ENCODE peak calls at places on chromosomes 5 and 9, in seven cellular contexts. I, U, T, N, Z, Q and K are unnamed samples.
A peak's percentile ranks its signal among the peaks of the same experiment; 100 is the strongest.

GRCh38 chr5:77995793-77996409 is 219.8 kb upstream of the TBCA start:
- DNase-seq in Q (no peak), T (no peak), I (no peak), Z (no peak), U (no peak), N (no peak), K (no peak)

GRCh38 chr5:32540446-32540845 is 44.9 kb upstream of the SUB1 start:
- DNase-seq in Z (no peak), N (no peak), Q (peak; percentile 75), U (no peak), I (no peak), T (no peak), K (no peak)

GRCh38 chr5:17229308-17229707 is 11.9 kb downstream of the BASP1 start:
- DNase-seq in I (no peak), N (no peak), T (no peak), Q (no peak), U (no peak), Z (no peak), K (no peak)

GRCh38 chr9:104090578-104090977 is 3.5 kb upstream of the SMC2 start:
- DNase-seq in I (no peak), T (no peak), U (no peak), Z (no peak), N (no peak), Q (no peak), K (no peak)

GRCh38 chr5:173716058-173716682 is 99.7 kb upstream of the BOD1 start:
- DNase-seq in Z (no peak), U (no peak), N (no peak), Q (no peak), I (no peak), T (no peak), K (no peak)

GRCh38 chr5:153798830-153799229 is 239.9 kb downstream of the FAM114A2 start:
- DNase-seq in Q (no peak), T (no peak), U (no peak), I (no peak), N (no peak), Z (no peak), K (no peak)

GRCh38 chr5:31741496-31741895 is 102.6 kb downstream of the PDZD2 start:
- DNase-seq in U (no peak), Z (no peak), T (no peak), N (peak; percentile 28), Q (no peak), I (no peak), K (no peak)

GRCh38 chr9:16090907-16091629 is 538.2 kb downstream of the CCDC171 start:
- DNase-seq in Q (no peak), Z (no peak), N (no peak), T (no peak), U (no peak), I (no peak), K (no peak)

GRCh38 chr9:14323083-14323968 is 9.4 kb upstream of the NFIB start:
- DNase-seq in Z (no peak), T (no peak), Q (no peak), I (no peak), N (no peak), U (no peak), K (no peak)

GRCh38 chr9:4082948-4083347 is 216.9 kb downstream of the GLIS3 start:
- DNase-seq in U (no peak), N (no peak), I (no peak), Q (no peak), T (no peak), Z (no peak), K (no peak)

GRCh38 chr5:98564836-98565235 is 208.6 kb upstream of the RGMB start:
- DNase-seq in Q (no peak), I (no peak), N (no peak), U (no peak), T (no peak), Z (no peak), K (no peak)

GRCh38 chr5:173643964-173644363 is 27.5 kb upstream of the BOD1 start:
- DNase-seq in T (no peak), N (no peak), I (no peak), Z (no peak), Q (no peak), U (peak; percentile 37), K (no peak)

GRCh38 chr5:128271859-128272446 is 188.4 kb downstream of the SLC12A2 start:
- DNase-seq in T (no peak), Z (no peak), U (no peak), I (no peak), Q (no peak), N (no peak), K (peak; percentile 43)

DNA sequence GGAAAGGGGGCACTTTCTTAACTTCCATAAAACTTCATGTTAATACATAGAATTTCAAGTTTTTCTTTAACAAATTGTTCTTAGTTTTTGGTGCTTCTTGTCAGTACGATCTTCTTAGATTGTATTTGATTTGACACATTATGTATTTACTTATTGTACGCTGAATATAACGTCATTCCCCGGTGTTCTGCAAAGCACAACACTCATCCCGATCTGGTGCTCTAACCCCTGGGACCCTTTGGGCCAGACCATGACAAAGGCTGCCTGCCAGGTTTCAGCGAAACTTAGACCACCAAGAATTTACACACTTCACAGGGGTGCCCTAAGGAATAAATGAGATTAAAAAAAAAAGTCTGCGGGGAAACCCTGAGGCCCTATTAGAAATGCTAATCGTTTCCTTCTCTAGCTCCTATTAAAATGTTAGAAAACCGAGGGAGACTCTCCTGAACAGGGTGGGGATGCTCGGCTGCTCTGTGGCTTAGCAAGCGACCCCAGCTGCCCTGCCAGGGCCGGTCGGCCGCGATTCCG is 886 bp upstream of the ANP32B start:
- DNase-seq in N (no peak), T (peak; percentile 30), U (no peak), Z (no peak), I (no peak), Q (no peak), K (no peak)
- H3K4me3 ChIP-seq in N (peak overlapping the region; percentile 97), T (peak overlapping the region; percentile 94), U (peak overlapping the region; percentile 95), Z (peak overlapping the region; percentile 88), I (peak overlapping the region; percentile 90), Q (peak overlapping the region; percentile 51), K (peak overlapping the region; percentile 71)

DNA sequence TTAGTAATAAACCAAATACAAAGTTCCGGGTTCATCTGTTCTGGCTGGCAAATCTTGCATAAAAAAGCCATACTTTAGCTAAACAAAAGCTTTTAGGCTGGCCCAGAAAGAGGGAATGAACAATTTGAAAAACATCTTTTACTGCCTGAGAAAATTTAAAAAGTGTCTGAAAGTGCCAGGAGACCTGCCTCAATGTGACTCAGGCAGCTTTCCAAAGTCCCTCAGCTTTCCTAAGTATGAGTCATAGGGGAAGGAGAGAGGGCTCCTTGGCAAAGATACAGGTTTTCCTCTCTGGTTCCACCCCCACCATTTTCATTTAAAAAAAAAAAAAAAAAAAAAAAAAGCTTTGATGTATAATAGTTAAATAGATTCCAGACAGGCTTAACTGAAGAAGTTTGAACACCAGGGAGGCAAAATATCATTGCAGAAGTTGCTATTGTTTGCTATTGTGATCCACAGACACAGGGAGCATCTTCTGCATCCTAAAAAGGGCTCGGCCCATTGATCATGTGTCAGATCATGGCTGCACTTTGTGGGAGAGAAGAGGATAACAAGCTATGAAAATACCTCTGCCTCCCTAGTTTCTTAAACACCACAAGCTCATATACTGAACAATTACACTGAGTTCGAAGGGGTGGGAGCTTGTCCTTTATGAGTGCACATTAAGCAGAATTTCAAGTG is 71.5 kb downstream of the MRPS27 start:
- DNase-seq in I (no peak), Z (peak; percentile 14), T (peak; percentile 40), N (peak; percentile 74), Q (no peak), U (no peak), K (peak; percentile 71)
- TF ChIP-seq POLR2AphosphoS5 in I (no peak), Z (no peak), T (no peak), N (peak; percentile 44), Q (no peak), U (peak; percentile 19), K (peak; percentile 26)

DNA sequence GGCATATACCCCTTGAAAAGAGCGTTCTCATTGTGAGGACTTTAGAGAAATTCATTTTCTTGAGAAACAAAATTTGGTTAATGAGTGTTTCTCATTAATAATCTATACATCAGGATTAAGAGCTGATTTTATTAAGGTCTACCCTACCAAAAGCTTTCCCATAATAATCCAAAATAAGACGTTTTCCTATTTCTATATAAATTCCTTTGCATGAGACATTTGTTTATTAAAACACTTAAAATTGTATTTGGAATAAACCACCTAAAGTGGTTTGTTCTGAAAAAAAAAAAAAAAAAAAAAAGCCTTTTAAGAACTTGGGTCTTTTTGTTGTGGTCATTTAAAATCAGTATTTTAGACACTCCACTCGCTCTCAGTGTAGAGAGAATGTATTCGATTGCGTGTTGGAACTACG is 695 bp upstream of the TMOD1 start:
- DNase-seq in N (no peak), T (no peak), Z (no peak), U (no peak), Q (no peak), I (no peak), K (no peak)
- H3K4me3 ChIP-seq in N (peak overlapping the region; percentile 82), T (peak overlapping the region; percentile 57), Z (peak overlapping the region; percentile 77), U (peak overlapping the region; percentile 85), Q (peak overlapping the region; percentile 33), I (peak overlapping the region; percentile 46), K (peak overlapping the region; percentile 56)

DNA sequence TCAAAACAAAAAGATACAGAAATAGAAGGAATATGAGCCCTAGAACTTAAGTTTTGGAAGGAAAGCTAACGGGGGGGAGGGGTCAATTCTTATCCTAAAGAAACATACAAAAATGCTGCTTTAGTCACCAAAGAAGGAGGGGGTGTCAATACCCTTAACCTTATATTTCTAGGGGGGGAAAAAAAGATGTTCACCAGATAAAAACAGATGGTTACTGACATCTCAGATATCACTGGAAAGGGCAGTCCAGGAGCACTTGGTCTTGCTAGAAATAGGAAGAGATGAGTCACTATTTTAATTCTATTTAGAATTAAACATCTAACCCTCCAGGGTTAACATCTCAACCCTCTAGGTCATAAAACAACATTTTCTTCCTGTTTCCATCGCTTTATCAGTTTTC is 1.7 kb downstream of the DIAPH1 start:
- DNase-seq in U (no peak), N (no peak), Z (no peak), T (no peak), I (no peak), Q (no peak), K (no peak)
- TF ChIP-seq POLR2AphosphoS5 in U (no peak), N (no peak), Z (no peak), T (no peak), I (no peak), Q (no peak), K (no peak)

GRCh38 chr9:109062543-109062942 is 49.2 kb upstream of the CTNNAL1 start:
- DNase-seq in Z (no peak), U (no peak), I (no peak), Q (no peak), T (no peak), N (no peak), K (no peak)
- H3K4me3 ChIP-seq in Z (no peak overlapping the region), U (no peak overlapping the region), I (no peak overlapping the region), Q (no peak overlapping the region), T (no peak overlapping the region), N (no peak overlapping the region), K (no peak overlapping the region)

GRCh38 chr5:150490754-150491153 is 17.2 kb upstream of the NDST1 start:
- DNase-seq in Q (peak; percentile 67), N (no peak), T (no peak), U (no peak), Z (no peak), I (no peak), K (no peak)

GRCh38 chr5:150487199-150488061 is 20.5 kb upstream of the NDST1 start:
- DNase-seq in T (no peak), I (peak; percentile 80), Z (peak; percentile 46), N (peak; percentile 31), U (peak; percentile 44), Q (peak; percentile 83), K (no peak)

GRCh38 chr5:150490296-150490669 is 17.6 kb upstream of the NDST1 start:
- DNase-seq in N (no peak), I (no peak), T (no peak), Q (no peak), U (no peak), Z (no peak), K (no peak)

GRCh38 chr5:150489358-150490295 is 18.3 kb upstream of the NDST1 start:
- DNase-seq in I (no peak), Z (peak; percentile 60), T (no peak), U (no peak), Q (peak; percentile 51), N (no peak), K (no peak)

GRCh38 chr5:150488519-150489357 is 19.2 kb upstream of the NDST1 start:
- DNase-seq in U (peak; percentile 76), Q (peak; percentile 95), N (peak; percentile 26), T (no peak), Z (peak; percentile 49), I (no peak), K (no peak)
- TF ChIP-seq POLR2AphosphoS5 in U (peak; percentile 29), Q (peak; percentile 57), N (no peak), T (no peak), Z (no peak), I (no peak), K (no peak)